ENCODE peak calls at places on chromosomes 3 and 15, in four cellular contexts. P is body of pancreas, U is WTC11, F is DMS153. W is an unnamed sample.

GRCh38 chr3:182683335-182684257 is 109.7 kb upstream of the ATP11B start:
- DNase-seq in P (peak), U (peak), F (peak), W (peak)

GRCh38 chr3:170804095-170804494 is 65.9 kb downstream of the RPL22L1 start:
- DNase-seq in P (no peak), U (no peak), F (no peak), W (no peak)

GRCh38 chr3:54986294-54986693 is 58.4 kb upstream of the LRTM1 start:
- DNase-seq in P (no peak), U (no peak), F (no peak), W (no peak)

GRCh38 chr15:98878862-98879261 is 128.7 kb downstream of the PGPEP1L start:
- DNase-seq in P (no peak), U (no peak), F (no peak), W (no peak)

GRCh38 chr15:35309886-35310285 is 224.8 kb upstream of the NANOGP8 start:
- DNase-seq in P (no peak), U (no peak), F (no peak), W (no peak)

GRCh38 chr15:23038741-23039150 is 623 bp downstream of the TUBGCP5 start:
- DNase-seq in P (no peak), U (no peak), F (no peak), W (no peak)

GRCh38 chr3:8386221-8386620 is 115.4 kb upstream of the LMCD1 start:
- DNase-seq in P (no peak), U (no peak), F (no peak), W (no peak)

GRCh38 chr15:34335176-34335575 is 2.4 kb downstream of the SLC12A6 start:
- DNase-seq in P (no peak), U (no peak), F (no peak), W (no peak)

GRCh38 chr15:65212097-65212496 is 824 bp upstream of the CILP start:
- DNase-seq in P (no peak), U (peak), F (no peak), W (no peak)

W was measured in LNCaP clone FGC.